ENCODE peak calls at places on chromosomes 11 and 22, in five cellular contexts. D, V, O, F and I are unnamed samples.

GRCh38 chr11:123235117-123235686 is 40.2 kb upstream of the CLMP start:
- DNase-seq in D (no peak), V (peak; percentile 78), O (peak; percentile 50), F (peak; percentile 44), I (no peak)

GRCh38 chr22:33625959-33626358 is 294.3 kb downstream of the LARGE1 start:
- DNase-seq in D (no peak), V (no peak), O (no peak), F (no peak), I (no peak)

GRCh38 chr11:61733120-61733978 is 19.1 kb upstream of the MYRF start:
- DNase-seq in D (peak; percentile 57), V (peak; percentile 88), O (peak; percentile 89), F (peak; percentile 92), I (peak; percentile 85)

GRCh38 chr11:71235719-71236118 is 16.7 kb downstream of the SHANK2 start:
- DNase-seq in D (no peak), V (no peak), O (no peak), F (no peak), I (peak; percentile 31)

GRCh38 chr11:107898270-107898669 is 30.0 kb upstream of the RAB39A start:
- DNase-seq in D (peak; percentile 2), V (no peak), O (no peak), F (no peak), I (no peak)

GRCh38 chr22:30113494-30113893 is 33.2 kb downstream of the HORMAD2 start:
- DNase-seq in D (no peak), V (no peak), O (no peak), F (no peak), I (no peak)

GRCh38 chr22:49433717-49434611 is 393.7 kb downstream of the BRD1 start:
- DNase-seq in D (no peak), V (no peak), O (no peak), F (no peak), I (no peak)

GRCh38 chr11:104812416-104812815 is 85.8 kb downstream of the CASP12 start:
- DNase-seq in D (no peak), V (no peak), O (no peak), F (no peak), I (no peak)

GRCh38 chr11:73649206-73649605 is 2.8 kb downstream of the PLEKHB1 start:
- DNase-seq in D (no peak), V (no peak), O (no peak), F (no peak), I (no peak)

GRCh38 chr11:80958414-80958813 is 1517.6 kb upstream of the TENM4 start:
- DNase-seq in D (no peak), V (no peak), O (no peak), F (no peak), I (no peak)

GRCh38 chr11:124194696-124195418 is 11.7 kb downstream of the OR10D3 start:
- DNase-seq in D (peak; percentile 41), V (peak; percentile 71), O (peak; percentile 65), F (peak; percentile 39), I (no peak)

GRCh38 chr11:65703846-65704245 is 8.2 kb upstream of the KAT5 start:
- DNase-seq in D (no peak), V (no peak), O (no peak), F (no peak), I (no peak)

GRCh38 chr22:46442217-46442853 is 95.1 kb downstream of the CELSR1 start:
- DNase-seq in D (no peak), V (no peak), O (no peak), F (no peak), I (no peak)

GRCh38 chr11:59079089-59079488 is 7.0 kb upstream of the GLYATL1B start:
- DNase-seq in D (no peak), V (no peak), O (no peak), F (no peak), I (no peak)

GRCh38 chr11:67254768-67255167 is 11.5 kb upstream of the GRK2 start:
- DNase-seq in D (no peak), V (no peak), O (no peak), F (no peak), I (no peak)

GRCh38 chr11:66881927-66882452 is 25.1 kb downstream of the LRFN4 start:
- DNase-seq in D (no peak), V (no peak), O (no peak), F (no peak), I (no peak)

GRCh38 chr22:19106886-19107729 is 15.1 kb downstream of the DGCR2 start:
- DNase-seq in D (no peak), V (no peak), O (no peak), F (no peak), I (no peak)

GRCh38 chr11:65382036-65382803 is at the start of gene SLC25A45:
- DNase-seq in D (no peak), V (peak; percentile 95), O (peak; percentile 94), F (peak; percentile 95), I (peak; percentile 97)

GRCh38 chr11:102111787-102112653 is 1.8 kb downstream of the YAP1 start:
- DNase-seq in D (no peak), V (no peak), O (peak; percentile 43), F (peak; percentile 72), I (peak; percentile 76)
- H3K4me3 ChIP-seq in D (peak overlapping the region; percentile 92), V (peak overlapping the region; percentile 74), O (peak overlapping the region; percentile 85), F (peak overlapping the region; percentile 64), I (peak overlapping the region; percentile 98)

GRCh38 chr11:20668844-20669832 is at the start of gene NELL1:
- DNase-seq in D (no peak), V (no peak), O (no peak), F (no peak), I (no peak)
- H3K4me3 ChIP-seq in D (peak within 1 kb of the TSS; percentile 82), V (no peak within 1 kb of the TSS), O (no peak within 1 kb of the TSS), F (peak within 1 kb of the TSS; percentile 44), I (peak within 1 kb of the TSS; percentile 56)

GRCh38 chr11:5808500-5809121 is at the start of gene OR52N2:
- DNase-seq in D (peak; percentile 81), V (peak; percentile 85), O (peak; percentile 73), F (peak; percentile 73), I (no peak)

GRCh38 chr11:5807580-5807979 is 1.1 kb upstream of the OR52N2 start:
- DNase-seq in D (no peak), V (no peak), O (no peak), F (no peak), I (no peak)

GRCh38 chr11:5809122-5809519 is 397 bp downstream of the OR52N2 start:
- DNase-seq in D (no peak), V (no peak), O (no peak), F (no peak), I (no peak)

GRCh38 chr11:5815534-5815933 is 6.8 kb downstream of the OR52N2 start:
- DNase-seq in D (no peak), V (no peak), O (no peak), F (no peak), I (no peak)

GRCh38 chr11:5809905-5810792 is 1.4 kb downstream of the OR52N2 start:
- DNase-seq in D (no peak), V (no peak), O (no peak), F (no peak), I (no peak)
- H3K4me3 ChIP-seq in D (no peak overlapping the region), V (no peak overlapping the region), O (no peak overlapping the region), F (no peak overlapping the region), I (no peak overlapping the region)

GRCh38 chr11:315051-315481 is 1.2 kb downstream of the IFITM1 start:
- DNase-seq in D (no peak), V (no peak), O (no peak), F (no peak), I (no peak)

GRCh38 chr11:316891-317291 is 3.1 kb downstream of the IFITM1 start:
- DNase-seq in D (no peak), V (no peak), O (no peak), F (no peak), I (peak; percentile 62)

GRCh38 chr11:313787-314547 is at the start of gene IFITM1:
- DNase-seq in D (no peak), V (no peak), O (peak; percentile 62), F (no peak), I (no peak)

GRCh38 chr11:316031-316701 is 2.3 kb downstream of the IFITM1 start:
- DNase-seq in D (no peak), V (no peak), O (no peak), F (no peak), I (peak; percentile 74)

GRCh38 chr11:315516-315994 is 1.7 kb downstream of the IFITM1 start:
- DNase-seq in D (no peak), V (no peak), O (no peak), F (no peak), I (no peak)
- H3K4me3 ChIP-seq in D (no peak overlapping the region), V (peak overlapping the region; percentile 45), O (peak overlapping the region; percentile 45), F (peak overlapping the region; percentile 67), I (peak overlapping the region; percentile 68)

DNA sequence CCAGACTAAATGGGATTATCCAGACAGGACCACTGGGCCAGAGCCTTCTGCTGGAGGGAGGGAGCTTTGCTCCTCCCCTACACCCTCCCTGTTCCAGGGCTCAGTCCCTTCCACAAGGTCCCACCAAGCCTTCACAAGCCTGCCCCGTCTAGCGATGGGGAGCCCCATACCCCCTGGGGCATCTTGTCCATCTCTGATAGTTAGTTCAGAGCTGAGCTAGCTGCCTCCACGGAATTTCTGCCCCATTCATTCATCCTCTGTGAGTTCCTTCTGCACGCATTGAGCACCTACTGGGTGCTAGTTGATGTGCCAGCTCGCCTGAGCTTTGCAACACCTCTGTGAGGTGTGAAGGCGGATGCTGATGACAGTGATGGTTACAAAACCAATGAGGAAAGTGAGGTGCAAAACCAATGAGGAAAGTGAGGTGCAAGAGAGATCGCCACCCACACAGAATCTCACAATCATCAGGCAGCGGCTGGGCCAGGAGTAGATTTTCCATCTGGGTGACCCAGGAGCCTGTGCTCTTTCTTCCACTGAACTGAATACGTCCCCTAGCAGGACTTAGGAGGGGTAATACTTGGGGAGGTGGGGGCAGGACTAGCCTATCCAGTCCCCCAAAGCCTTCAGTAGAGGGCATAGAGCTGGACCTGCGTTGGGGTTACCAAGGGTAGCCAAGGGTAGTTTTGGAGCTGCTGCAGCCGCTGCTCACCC is 21.5 kb upstream of the CBX7 start:
- DNase-seq in D (no peak), V (no peak), O (peak; percentile 23), F (no peak), I (no peak)
- H3K4me3 ChIP-seq in D (no peak overlapping the region), V (no peak overlapping the region), O (no peak overlapping the region), F (no peak overlapping the region), I (peak overlapping the region; percentile 49)

GRCh38 chr22:37819100-37819433 is 4.1 kb upstream of the GALR3 start:
- DNase-seq in D (no peak), V (no peak), O (no peak), F (no peak), I (no peak)
- H3K4me3 ChIP-seq in D (no peak overlapping the region), V (peak overlapping the region; percentile 56), O (peak overlapping the region; percentile 35), F (peak overlapping the region; percentile 54), I (peak overlapping the region; percentile 68)

GRCh38 chr22:21650280-21650679 is 8.2 kb downstream of the SDF2L1 start:
- DNase-seq in D (no peak), V (no peak), O (no peak), F (no peak), I (no peak)
- H3K4me3 ChIP-seq in D (no peak overlapping the region), V (no peak overlapping the region), O (no peak overlapping the region), F (no peak overlapping the region), I (no peak overlapping the region)